ENCODE peak calls at places on chromosomes 2 and 18, in four cellular contexts. One of them, this sample, is unnamed.

GRCh38 chr2:189344036-189344435 is 97.2 kb upstream of the WDR75 start:
- DNase-seq in PC-3: no peak
- DNase-seq in neural progenitor cell: no peak
- DNase-seq in stomach: no peak
- DNase-seq in this sample: no peak

GRCh38 chr2:236162031-236162803 is 6.0 kb downstream of the GBX2 start:
- DNase-seq in PC-3: no peak
- DNase-seq in stomach: no peak
- DNase-seq in neural progenitor cell: peak; percentile 44
- DNase-seq in this sample: no peak

GRCh38 chr2:161586517-161587167 is 37.6 kb upstream of the SLC4A10 start:
- DNase-seq in stomach: no peak
- DNase-seq in PC-3: peak; percentile 55
- DNase-seq in neural progenitor cell: peak; percentile 29
- DNase-seq in this sample: peak; percentile 38

GRCh38 chr2:98502556-98503335 is 58.1 kb downstream of the INPP4A start:
- DNase-seq in neural progenitor cell: no peak
- DNase-seq in PC-3: peak; percentile 61
- DNase-seq in stomach: no peak
- DNase-seq in this sample: peak; percentile 56

GRCh38 chr2:186617771-186618170 is 27.9 kb downstream of the ITGAV start:
- DNase-seq in PC-3: no peak
- DNase-seq in neural progenitor cell: no peak
- DNase-seq in stomach: no peak
- DNase-seq in this sample: no peak

GRCh38 chr2:181125364-181125763 is 145.0 kb downstream of the UBE2E3 start:
- DNase-seq in stomach: no peak
- DNase-seq in PC-3: no peak
- DNase-seq in neural progenitor cell: no peak
- DNase-seq in this sample: no peak

GRCh38 chr2:190678444-190679162 is 29.7 kb downstream of the NAB1 start:
- DNase-seq in neural progenitor cell: no peak
- DNase-seq in stomach: no peak
- DNase-seq in PC-3: no peak
- DNase-seq in this sample: no peak

GRCh38 chr18:2878656-2879330 is 32.0 kb downstream of the EMILIN2 start:
- DNase-seq in stomach: no peak
- DNase-seq in neural progenitor cell: no peak
- DNase-seq in PC-3: no peak
- DNase-seq in this sample: no peak

GRCh38 chr2:215370116-215370965 is 58.5 kb downstream of the ATIC start:
- DNase-seq in PC-3: no peak
- DNase-seq in stomach: no peak
- DNase-seq in neural progenitor cell: no peak
- DNase-seq in this sample: peak; percentile 27

GRCh38 chr2:197813093-197813787 is 8.8 kb downstream of the PLCL1 start:
- DNase-seq in PC-3: peak; percentile 67
- DNase-seq in neural progenitor cell: no peak
- DNase-seq in stomach: no peak
- DNase-seq in this sample: peak; percentile 43

GRCh38 chr2:45964226-45964841 is 312.9 kb downstream of the PRKCE start:
- DNase-seq in neural progenitor cell: no peak
- DNase-seq in PC-3: peak; percentile 100
- DNase-seq in stomach: peak; percentile 80
- DNase-seq in this sample: peak; percentile 93

GRCh38 chr18:75160315-75160714 is 48.6 kb downstream of the PTGR3 start:
- DNase-seq in neural progenitor cell: peak; percentile 32
- DNase-seq in PC-3: no peak
- DNase-seq in stomach: no peak
- DNase-seq in this sample: no peak

GRCh38 chr18:57397440-57397839 is 37.7 kb upstream of the ONECUT2 start:
- DNase-seq in stomach: no peak
- DNase-seq in PC-3: peak; percentile 53
- DNase-seq in neural progenitor cell: no peak
- DNase-seq in this sample: peak; percentile 14

GRCh38 chr2:8654041-8654440 is 27.8 kb upstream of the ID2 start:
- DNase-seq in stomach: no peak
- DNase-seq in neural progenitor cell: no peak
- DNase-seq in PC-3: no peak
- DNase-seq in this sample: no peak

GRCh38 chr2:39646891-39647780 is 18.6 kb upstream of the TMEM178A start:
- DNase-seq in PC-3: peak; percentile 73
- DNase-seq in neural progenitor cell: no peak
- DNase-seq in stomach: no peak
- DNase-seq in this sample: no peak

GRCh38 chr2:48116518-48116917 is 210.2 kb upstream of the FBXO11 start:
- DNase-seq in neural progenitor cell: no peak
- DNase-seq in PC-3: no peak
- DNase-seq in stomach: no peak
- DNase-seq in this sample: no peak

GRCh38 chr18:38367473-38367872 is 801.9 kb upstream of the CELF4 start:
- DNase-seq in PC-3: no peak
- DNase-seq in stomach: no peak
- DNase-seq in neural progenitor cell: no peak
- DNase-seq in this sample: no peak

GRCh38 chr2:238139141-238139840 is 823 bp downstream of the KLHL30 start:
- DNase-seq in neural progenitor cell: peak; percentile 57
- DNase-seq in PC-3: no peak
- DNase-seq in stomach: no peak
- DNase-seq in this sample: no peak

GRCh38 chr2:15272961-15273360 is 288.2 kb downstream of the NBAS start:
- DNase-seq in stomach: no peak
- DNase-seq in neural progenitor cell: no peak
- DNase-seq in PC-3: no peak
- DNase-seq in this sample: no peak

GRCh38 chr18:58314284-58314683 is 270.3 kb downstream of the NEDD4L start:
- DNase-seq in stomach: peak; percentile 43
- DNase-seq in neural progenitor cell: no peak
- DNase-seq in PC-3: peak; percentile 86
- DNase-seq in this sample: peak; percentile 86

GRCh38 chr2:171703574-171704347 is 16.5 kb downstream of the DYNC1I2 start:
- DNase-seq in neural progenitor cell: peak; percentile 60
- DNase-seq in stomach: no peak
- DNase-seq in PC-3: peak; percentile 57
- DNase-seq in this sample: peak; percentile 32

GRCh38 chr2:84832772-84833461 is 48.0 kb downstream of the TRABD2A start:
- DNase-seq in neural progenitor cell: peak; percentile 12
- DNase-seq in stomach: no peak
- DNase-seq in PC-3: no peak
- DNase-seq in this sample: no peak

GRCh38 chr2:226002438-226002837 is 602.9 kb downstream of the NYAP2 start:
- DNase-seq in neural progenitor cell: no peak
- DNase-seq in PC-3: peak; percentile 70
- DNase-seq in stomach: no peak
- DNase-seq in this sample: peak; percentile 75

GRCh38 chr2:173869244-173869643 is 95.9 kb downstream of the SP3 start:
- DNase-seq in PC-3: no peak
- DNase-seq in stomach: no peak
- DNase-seq in neural progenitor cell: no peak
- DNase-seq in this sample: no peak

GRCh38 chr2:27915191-27915590 is 24.7 kb downstream of the BABAM2 start:
- DNase-seq in neural progenitor cell: no peak
- DNase-seq in PC-3: no peak
- DNase-seq in stomach: no peak
- DNase-seq in this sample: no peak

GRCh38 chr2:120277505-120278205 is 25.0 kb downstream of the RALB start:
- DNase-seq in stomach: no peak
- DNase-seq in neural progenitor cell: no peak
- DNase-seq in PC-3: no peak
- DNase-seq in this sample: no peak

GRCh38 chr2:117737846-117738245 is 76.6 kb upstream of the DDX18 start:
- DNase-seq in neural progenitor cell: no peak
- DNase-seq in PC-3: no peak
- DNase-seq in stomach: no peak
- DNase-seq in this sample: no peak
- TF ChIP-seq CTCF in neural progenitor cell: no peak
- TF ChIP-seq CTCF in PC-3: no peak
- TF ChIP-seq CTCF in stomach: no peak
- TF ChIP-seq CTCF in this sample: no peak

DNA sequence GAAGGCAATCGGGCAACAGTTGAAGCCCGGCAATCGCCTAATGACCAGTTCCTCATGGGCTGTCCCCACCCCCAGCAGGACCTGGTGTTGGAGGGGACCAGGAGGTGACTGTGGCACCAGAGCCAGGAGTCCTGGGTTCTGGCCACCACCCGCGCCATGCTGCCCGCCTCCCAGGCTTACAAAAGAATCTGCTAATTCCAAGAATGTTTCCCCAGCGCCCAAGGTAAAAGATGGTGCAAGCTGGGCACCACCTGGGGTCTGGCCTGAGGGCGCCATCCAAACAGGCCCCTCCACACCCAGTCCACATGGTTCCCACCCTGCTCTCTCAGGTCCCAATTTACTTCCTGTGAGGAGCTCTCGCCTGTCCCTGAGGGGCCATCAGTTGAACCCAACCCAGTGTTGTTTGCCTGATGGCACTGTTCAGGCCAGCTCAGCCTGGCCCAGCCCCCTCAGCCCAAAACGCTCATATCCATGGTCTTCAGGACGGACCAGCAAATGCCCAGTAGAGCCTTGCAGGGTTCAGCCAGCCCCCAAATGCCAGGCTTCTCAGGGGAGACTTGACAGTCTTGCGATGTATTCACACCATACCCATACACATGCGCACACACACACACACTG is 5.1 kb downstream of the SDC1 start:
- DNase-seq in PC-3: no peak
- DNase-seq in stomach: no peak
- DNase-seq in neural progenitor cell: no peak
- DNase-seq in this sample: no peak
- H3K4me3 ChIP-seq in PC-3: no peak overlapping the region
- H3K4me3 ChIP-seq in stomach: no peak overlapping the region
- H3K4me3 ChIP-seq in neural progenitor cell: no peak overlapping the region
- H3K4me3 ChIP-seq in this sample: no peak overlapping the region

GRCh38 chr2:240835528-240835927 is 15.5 kb upstream of the KIF1A start:
- DNase-seq in PC-3: no peak
- DNase-seq in stomach: no peak
- DNase-seq in neural progenitor cell: no peak
- DNase-seq in this sample: no peak

GRCh38 chr2:240839152-240840143 is 19.4 kb upstream of the KIF1A start:
- DNase-seq in stomach: no peak
- DNase-seq in neural progenitor cell: no peak
- DNase-seq in PC-3: peak; percentile 45
- DNase-seq in this sample: no peak

GRCh38 chr2:240837621-240838020 is 17.6 kb upstream of the KIF1A start:
- DNase-seq in neural progenitor cell: no peak
- DNase-seq in PC-3: no peak
- DNase-seq in stomach: no peak
- DNase-seq in this sample: no peak

GRCh38 chr2:240836781-240837467 is 16.9 kb upstream of the KIF1A start:
- DNase-seq in stomach: no peak
- DNase-seq in neural progenitor cell: no peak
- DNase-seq in PC-3: peak; percentile 4
- DNase-seq in this sample: peak; percentile 37

DNA sequence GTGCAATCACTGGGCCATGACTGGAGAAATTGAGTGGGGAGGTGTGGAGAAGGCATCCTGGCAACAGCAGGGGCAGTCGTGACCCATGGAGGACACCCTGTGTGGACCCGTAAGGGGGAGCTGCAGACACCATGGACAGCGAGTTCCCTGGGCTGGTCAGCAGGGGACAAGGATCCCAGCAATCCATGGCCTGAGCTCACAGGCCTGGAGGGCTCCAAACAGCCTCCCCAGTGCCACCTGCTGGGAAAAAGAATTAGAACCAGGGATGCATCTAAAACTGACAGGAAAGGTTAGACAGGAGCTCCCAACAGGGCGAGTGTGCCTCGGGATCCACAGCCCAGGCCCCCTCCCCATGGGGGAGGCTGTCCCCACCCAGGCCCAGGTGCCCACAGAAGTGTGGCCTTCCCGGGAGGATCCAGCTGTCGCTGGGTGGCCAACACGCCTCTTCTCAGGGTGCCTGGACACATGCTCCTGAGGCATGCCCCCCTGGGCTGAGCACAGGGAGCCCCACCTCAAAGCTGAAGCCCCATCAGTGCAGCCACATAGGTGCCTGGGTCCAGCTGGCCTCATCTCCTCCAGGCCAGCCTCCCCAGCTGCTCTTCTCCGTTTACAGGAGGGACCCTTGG is 20.5 kb upstream of the KIF1A start:
- DNase-seq in stomach: peak; percentile 60
- DNase-seq in PC-3: peak; percentile 73
- DNase-seq in neural progenitor cell: peak; percentile 81
- DNase-seq in this sample: peak; percentile 58
- TF ChIP-seq CTCF in stomach: peak; percentile 51
- TF ChIP-seq CTCF in PC-3: peak; percentile 69
- TF ChIP-seq CTCF in neural progenitor cell: peak; percentile 54
- TF ChIP-seq CTCF in this sample: peak; percentile 61

DNA sequence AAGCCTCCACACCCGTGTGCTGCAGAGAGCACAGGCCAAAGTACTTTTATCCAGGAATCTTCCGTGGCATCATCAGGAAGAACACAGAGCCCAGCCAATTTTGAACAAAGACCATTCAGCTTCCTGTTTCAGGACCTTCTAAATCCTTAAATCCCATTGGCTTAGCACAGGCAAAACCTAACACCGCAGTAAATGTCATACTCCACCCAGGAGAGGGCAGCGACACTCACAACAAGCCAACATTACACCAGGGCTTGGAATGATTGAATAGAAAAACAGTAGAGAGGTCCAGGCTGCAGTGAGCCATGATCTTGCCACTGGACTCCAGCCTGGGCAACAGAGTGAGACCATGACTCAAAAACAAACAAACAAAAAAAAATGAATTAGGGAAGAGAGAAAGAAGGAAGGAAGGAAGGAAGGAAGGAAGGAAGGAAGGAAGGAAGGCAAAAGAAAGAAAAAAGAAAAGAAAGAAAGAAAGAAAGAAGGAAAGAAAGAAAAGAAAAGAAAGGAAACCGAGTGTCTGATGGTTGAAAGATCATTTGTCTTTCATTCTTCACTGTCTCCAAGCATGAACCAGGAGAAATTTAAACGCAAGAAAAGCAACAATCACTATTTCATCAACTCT is 144.6 kb upstream of the SATB2 start:
- DNase-seq in PC-3: peak; percentile 13
- DNase-seq in stomach: no peak
- DNase-seq in neural progenitor cell: peak; percentile 56
- DNase-seq in this sample: no peak
- H3K4me3 ChIP-seq in PC-3: no peak overlapping the region
- H3K4me3 ChIP-seq in stomach: no peak overlapping the region
- H3K4me3 ChIP-seq in neural progenitor cell: no peak overlapping the region
- H3K4me3 ChIP-seq in this sample: no peak overlapping the region

This sample was measured in astrocyte of the spinal cord.